ENCODE peak calls at places on chromosomes 6 and 20, in ten cellular contexts. U is ascending aorta, J is sigmoid colon, M is neuronal stem cell, T is tibial nerve, N is Peyer's patch, E is GM12865, B is RWPE2, Q is uterus, P is psoas muscle. H is an unnamed sample.

GRCh38 chr6:167093922-167094432 is 28.9 kb upstream of the CCR6 start:
- DNase-seq in T (no peak), E (peak), U (no peak), N (peak), Q (no peak), B (no peak), M (no peak), P (peak), J (no peak), H (no peak)

GRCh38 chr6:72182337-72183246 is 296.2 kb downstream of the RIMS1 start:
- DNase-seq in P (peak), M (peak), E (peak), U (no peak), Q (no peak), T (no peak), B (peak), N (peak), J (no peak), H (peak)

GRCh38 chr20:63979221-63979548 is 257 bp downstream of the SAMD10 start:
- DNase-seq in E (no peak), N (no peak), M (no peak), U (no peak), J (no peak), Q (no peak), B (no peak), P (no peak), T (no peak), H (no peak)

GRCh38 chr6:135209803-135210202 is 28.7 kb downstream of the MYB start:
- DNase-seq in T (no peak), U (no peak), N (no peak), P (no peak), M (no peak), J (no peak), Q (no peak), E (no peak), B (no peak), H (no peak)

GRCh38 chr6:128919831-128920230 is 36.9 kb downstream of the LAMA2 start:
- DNase-seq in E (no peak), Q (no peak), T (no peak), U (no peak), N (no peak), B (no peak), J (no peak), P (no peak), M (no peak), H (no peak)

GRCh38 chr6:8085053-8085511 is 17.3 kb downstream of the EEF1E1 start:
- DNase-seq in P (no peak), B (peak), U (peak), Q (no peak), N (no peak), M (no peak), T (peak), J (no peak), E (no peak), H (peak)

GRCh38 chr6:169792306-169793015 is 41.0 kb downstream of the ERMARD start:
- DNase-seq in M (no peak), N (peak), J (no peak), E (no peak), P (no peak), T (no peak), B (no peak), U (no peak), Q (no peak), H (no peak)

GRCh38 chr20:40339661-40340449 is 349.2 kb downstream of the MAFB start:
- DNase-seq in J (peak), U (peak), T (peak), M (no peak), Q (no peak), P (peak), B (no peak), E (no peak), N (peak), H (no peak)

GRCh38 chr6:169450097-169450496 is 196.5 kb upstream of the THBS2 start:
- DNase-seq in N (no peak), J (no peak), P (no peak), U (no peak), M (no peak), B (no peak), T (no peak), Q (no peak), E (no peak), H (no peak)

GRCh38 chr6:134589512-134589911 is 271.6 kb upstream of the SGK1 start:
- DNase-seq in E (no peak), M (no peak), Q (no peak), U (no peak), J (no peak), P (no peak), N (no peak), T (no peak), B (peak), H (peak)

GRCh38 chr6:123415844-123416468 is 220.8 kb downstream of the TRDN start:
- DNase-seq in J (no peak), P (no peak), E (peak), N (peak), Q (peak), B (no peak), M (peak), U (no peak), T (peak), H (peak)

GRCh38 chr20:20017001-20017851 is at the start of gene NAA20:
- DNase-seq in B (peak), E (peak), N (peak), U (peak), J (peak), P (peak), T (peak), Q (peak), M (peak), H (peak)

GRCh38 chr6:2839195-2839981 is 2.3 kb downstream of the SERPINB1 start:
- DNase-seq in P (no peak), B (no peak), J (no peak), N (no peak), U (no peak), M (no peak), T (no peak), Q (no peak), E (no peak), H (no peak)

GRCh38 chr6:31049518-31049917 is 39.2 kb downstream of the MUC22 start:
- DNase-seq in Q (no peak), N (no peak), P (no peak), B (no peak), U (no peak), J (no peak), E (no peak), T (no peak), M (no peak), H (no peak)

GRCh38 chr6:116166369-116166768 is 40.4 kb upstream of the COL10A1 start:
- DNase-seq in N (no peak), P (no peak), J (no peak), B (no peak), E (no peak), T (no peak), U (no peak), Q (no peak), M (no peak), H (no peak)

GRCh38 chr6:42190784-42191183 is 4.0 kb downstream of the GUCA1B start:
- DNase-seq in Q (no peak), N (no peak), M (no peak), P (no peak), J (no peak), U (no peak), B (no peak), T (no peak), E (no peak), H (no peak)

GRCh38 chr20:24405810-24406209 is 63.6 kb upstream of the SYNDIG1 start:
- DNase-seq in E (no peak), M (no peak), B (no peak), N (no peak), P (no peak), J (no peak), Q (no peak), U (no peak), T (no peak), H (no peak)

GRCh38 chr20:50012282-50013263 is 29.8 kb downstream of the SNAI1 start:
- DNase-seq in E (peak), J (no peak), P (no peak), Q (no peak), B (no peak), T (no peak), U (no peak), N (peak), M (no peak), H (no peak)

GRCh38 chr6:146628350-146628749 is 29.6 kb downstream of the ADGB start:
- DNase-seq in P (no peak), M (no peak), J (no peak), B (no peak), N (no peak), U (no peak), Q (no peak), T (no peak), E (no peak), H (no peak)

GRCh38 chr6:96153775-96154174 is 138.0 kb downstream of the FUT9 start:
- DNase-seq in J (no peak), M (no peak), T (no peak), N (no peak), P (no peak), Q (no peak), B (no peak), U (no peak), E (no peak), H (no peak)

GRCh38 chr6:9412951-9413559 is 977.7 kb upstream of the SLC35B3 start:
- DNase-seq in E (peak), B (no peak), M (no peak), J (no peak), N (peak), P (peak), T (no peak), Q (no peak), U (no peak), H (peak)

GRCh38 chr6:169051371-169051770 is 202.3 kb downstream of the THBS2 start:
- DNase-seq in M (no peak), J (no peak), U (no peak), B (no peak), Q (no peak), T (no peak), E (no peak), P (no peak), N (no peak), H (no peak)

GRCh38 chr6:88124925-88125557 is 41.1 kb downstream of the CNR1 start:
- DNase-seq in Q (no peak), E (no peak), J (no peak), B (no peak), P (no peak), N (no peak), M (no peak), U (no peak), T (no peak), H (no peak)

GRCh38 chr20:63635431-63636141 is 8.7 kb upstream of the GMEB2 start:
- DNase-seq in N (peak), U (no peak), T (no peak), E (peak), P (no peak), Q (no peak), B (no peak), M (no peak), J (no peak), H (no peak)

GRCh38 chr6:49527315-49527714 is 23.2 kb upstream of the C6orf141 start:
- DNase-seq in E (no peak), J (no peak), P (no peak), T (no peak), Q (no peak), N (no peak), M (no peak), B (no peak), U (no peak), H (no peak)

GRCh38 chr20:17655865-17656489 is 26.1 kb downstream of the RRBP1 start:
- DNase-seq in Q (peak), N (no peak), T (no peak), B (peak), M (no peak), U (no peak), E (peak), J (peak), P (peak), H (no peak)

GRCh38 chr20:12835999-12836398 is 172.8 kb upstream of the SPTLC3 start:
- DNase-seq in Q (no peak), E (no peak), M (no peak), B (no peak), P (no peak), T (no peak), U (no peak), J (no peak), N (no peak), H (no peak)

GRCh38 chr6:25692472-25692871 is 40.5 kb downstream of the SCGN start:
- DNase-seq in J (no peak), M (peak), B (no peak), U (no peak), P (no peak), N (no peak), E (no peak), T (no peak), Q (no peak), H (no peak)

GRCh38 chr6:35754452-35755321 is 17.9 kb downstream of the ARMC12 start:
- DNase-seq in M (no peak), P (no peak), U (no peak), T (no peak), E (no peak), N (no peak), B (no peak), Q (no peak), J (no peak), H (no peak)

GRCh38 chr6:2155206-2155605 is 90.2 kb downstream of the GMDS start:
- DNase-seq in J (no peak), M (no peak), P (no peak), B (no peak), U (no peak), E (no peak), T (no peak), Q (no peak), N (no peak), H (no peak)

GRCh38 chr6:36975231-36976004 is 10.6 kb downstream of the MTCH1 start:
- DNase-seq in N (no peak), E (no peak), J (no peak), P (no peak), T (no peak), M (no peak), Q (no peak), B (no peak), U (no peak), H (no peak)

GRCh38 chr6:29325777-29326176 is 24.3 kb downstream of the OR14J1 start:
- DNase-seq in U (no peak), J (no peak), M (no peak), E (no peak), P (no peak), N (no peak), B (no peak), Q (no peak), T (no peak), H (no peak)

GRCh38 chr20:5729348-5729747 is 20.9 kb upstream of the SHLD1 start:
- DNase-seq in P (no peak), E (no peak), U (no peak), M (no peak), T (no peak), B (no peak), J (no peak), Q (no peak), N (no peak), H (no peak)

GRCh38 chr6:129641344-129641743 is 68.6 kb downstream of the ARHGAP18 start:
- DNase-seq in Q (no peak), E (no peak), N (no peak), J (no peak), B (no peak), U (no peak), P (no peak), T (no peak), M (no peak), H (peak)

GRCh38 chr6:66128238-66128637 is 421.2 kb upstream of the EYS start:
- DNase-seq in T (no peak), B (no peak), J (no peak), P (no peak), E (no peak), N (no peak), U (no peak), Q (no peak), M (no peak), H (no peak)

GRCh38 chr20:35768731-35769664 is 2.8 kb upstream of the PHF20 start:
- DNase-seq in Q (peak), T (peak), B (peak), N (peak), J (peak), M (peak), P (peak), E (peak), U (peak), H (peak)
- H3K4me3 ChIP-seq in Q (no peak), T (no peak), B (no peak), N (no peak), J (no peak), M (peak), P (no peak), E (peak), U (peak), H (no peak)

GRCh38 chr20:542777-543368 is 717 bp downstream of the CSNK2A1 start:
- DNase-seq in U (no peak), E (peak), M (no peak), N (peak), B (no peak), T (no peak), P (peak), J (no peak), Q (peak), H (no peak)

GRCh38 chr20:543369-544152 is at the start of gene CSNK2A1:
- DNase-seq in Q (peak), P (peak), T (peak), J (peak), M (peak), N (peak), E (peak), U (peak), B (peak), H (peak)

GRCh38 chr20:547394-547793 is 3.8 kb upstream of the CSNK2A1 start:
- DNase-seq in Q (no peak), M (no peak), B (no peak), U (no peak), T (no peak), P (no peak), J (no peak), N (no peak), E (no peak), H (no peak)

GRCh38 chr20:546353-546752 is 2.8 kb upstream of the CSNK2A1 start:
- DNase-seq in J (no peak), P (no peak), M (no peak), Q (no peak), B (no peak), T (no peak), N (no peak), U (no peak), E (no peak), H (no peak)

GRCh38 chr20:544153-544725 is 649 bp upstream of the CSNK2A1 start:
- DNase-seq in M (no peak), N (no peak), T (no peak), E (no peak), J (no peak), U (no peak), B (no peak), Q (no peak), P (no peak), H (no peak)
- H3K4me3 ChIP-seq in M (peak), N (peak), T (peak), E (peak), J (peak), U (peak), B (peak), Q (peak), P (peak), H (peak)

GRCh38 chr6:69813508-69813907 is 16.7 kb upstream of the LMBRD1 start:
- DNase-seq in T (no peak), Q (no peak), B (no peak), M (no peak), U (no peak), N (no peak), P (no peak), E (peak), J (no peak), H (no peak)
- H3K4me3 ChIP-seq in T (no peak), Q (no peak), B (no peak), M (no peak), U (no peak), N (no peak), P (no peak), E (no peak), J (no peak), H (no peak)

DNA sequence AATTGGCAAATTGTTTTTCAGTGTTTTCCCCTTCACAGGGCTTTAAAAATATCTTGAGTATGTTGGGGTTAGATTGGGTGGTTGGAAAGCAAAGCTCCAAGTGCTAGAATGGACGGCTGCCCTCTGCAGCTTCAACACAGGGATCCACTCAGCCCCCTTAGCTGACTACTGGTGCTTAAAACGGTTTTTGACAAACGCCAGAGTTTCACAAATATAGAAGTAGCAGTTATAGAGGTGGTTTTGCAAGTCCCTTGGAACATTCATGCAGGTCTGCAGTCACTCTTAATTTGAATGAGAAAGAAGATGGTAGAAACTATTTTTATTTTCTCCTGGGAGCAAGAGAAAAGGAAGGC is 175.9 kb downstream of the ARID1B start:
- DNase-seq in M (no peak), N (no peak), P (no peak), J (no peak), E (no peak), B (no peak), T (no peak), U (no peak), Q (no peak), H (peak)
- H3K4me3 ChIP-seq in M (peak), N (no peak), P (peak), J (no peak), E (no peak), B (peak), T (no peak), U (no peak), Q (no peak), H (peak)

GRCh38 chr20:7980332-7981046 is 39.1 kb downstream of the TMX4 start:
- DNase-seq in Q (no peak), J (no peak), U (no peak), M (peak), T (no peak), B (no peak), N (no peak), E (peak), P (no peak), H (peak)

GRCh38 chr20:7981374-7981773 is 38.2 kb downstream of the TMX4 start:
- DNase-seq in Q (no peak), J (no peak), E (no peak), P (no peak), B (no peak), M (no peak), T (no peak), N (no peak), U (no peak), H (no peak)

GRCh38 chr20:7985916-7986315 is 33.6 kb downstream of the TMX4 start:
- DNase-seq in Q (no peak), M (no peak), J (no peak), P (no peak), B (no peak), U (no peak), T (no peak), E (no peak), N (no peak), H (no peak)

GRCh38 chr20:7989379-7989778 is 30.2 kb downstream of the TMX4 start:
- DNase-seq in P (no peak), U (no peak), E (no peak), Q (no peak), T (no peak), B (no peak), M (no peak), J (no peak), N (no peak), H (peak)

GRCh38 chr20:7984192-7984591 is 35.4 kb downstream of the TMX4 start:
- DNase-seq in U (no peak), E (no peak), J (no peak), T (no peak), B (no peak), P (no peak), M (peak), N (no peak), Q (no peak), H (no peak)
- H3K4me3 ChIP-seq in U (no peak), E (no peak), J (no peak), T (no peak), B (no peak), P (no peak), M (no peak), N (no peak), Q (no peak), H (no peak)

DNA sequence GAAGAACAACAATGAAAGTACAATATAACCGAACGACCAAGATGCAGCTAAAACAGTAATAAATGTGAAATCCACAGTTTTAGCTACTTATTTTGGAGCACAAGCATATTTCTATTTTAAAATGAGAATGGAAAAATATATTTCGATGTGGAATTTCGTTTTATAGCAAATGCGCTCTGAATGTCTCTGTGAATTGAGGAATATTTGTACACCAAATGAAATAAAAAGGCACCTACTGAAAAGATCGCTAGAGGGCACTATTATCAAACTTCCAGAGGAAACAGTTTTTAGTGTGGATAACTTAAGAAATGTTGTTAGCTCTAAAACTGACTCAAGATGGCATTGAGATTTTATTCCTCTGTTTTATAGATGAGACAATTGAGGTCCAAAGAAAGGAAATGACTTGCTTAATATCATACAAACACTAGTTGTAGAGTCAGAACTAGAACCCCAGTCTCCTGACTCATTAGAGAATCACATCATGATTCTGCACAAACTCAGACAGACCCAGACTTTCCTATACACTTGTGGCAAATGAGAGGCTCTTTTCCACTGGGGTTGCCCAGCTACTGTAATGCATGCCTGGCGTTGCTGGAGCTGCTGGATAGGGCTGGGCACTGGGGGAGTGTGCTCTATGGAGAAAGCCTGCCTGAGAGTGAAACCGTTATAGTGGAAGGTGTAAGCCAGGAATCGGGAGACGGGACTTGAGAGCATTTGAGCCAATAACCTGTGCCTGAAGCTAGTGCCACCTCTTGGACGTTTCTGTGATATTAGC is 51.9 kb downstream of the GCLC start:
- DNase-seq in P (no peak), Q (no peak), T (peak), N (no peak), U (no peak), E (peak), J (no peak), B (no peak), M (peak), H (peak)
- H3K4me3 ChIP-seq in P (peak), Q (no peak), T (no peak), N (no peak), U (peak), E (no peak), J (peak), B (no peak), M (no peak), H (no peak)

GRCh38 chr20:57672164-57672563 is 37.7 kb downstream of the PMEPA1 start:
- DNase-seq in J (peak), Q (no peak), E (no peak), N (peak), B (no peak), T (no peak), U (peak), M (no peak), P (no peak), H (peak)
- H3K4me3 ChIP-seq in J (no peak), Q (no peak), E (no peak), N (no peak), B (no peak), T (no peak), U (no peak), M (no peak), P (peak), H (no peak)

GRCh38 chr6:100753421-100753820 is 127.7 kb downstream of the ASCC3 start:
- DNase-seq in Q (no peak), P (no peak), M (no peak), U (no peak), E (no peak), J (no peak), N (no peak), B (no peak), T (no peak), H (peak)
- H3K4me3 ChIP-seq in Q (no peak), P (no peak), M (no peak), U (no peak), E (no peak), J (no peak), N (no peak), B (no peak), T (no peak), H (no peak)